ENCODE peak calls at places on chromosomes 6 and 20, in five cellular contexts. U, D, A, F and S are unnamed samples.

GRCh38 chr6:132768051-132768517 is 10.4 kb upstream of the VNN2 start:
- DNase-seq in U (peak), D (no peak), A (no peak), F (peak), S (peak)

GRCh38 chr6:98769546-98769945 is 64.8 kb upstream of the POU3F2 start:
- DNase-seq in U (no peak), D (no peak), A (no peak), F (no peak), S (no peak)

GRCh38 chr20:43438578-43439316 is 18.9 kb upstream of the SRSF6 start:
- DNase-seq in U (no peak), D (no peak), A (no peak), F (no peak), S (no peak)

GRCh38 chr6:82494367-82494766 is 130.8 kb downstream of the TPBG start:
- DNase-seq in U (no peak), D (no peak), A (no peak), F (no peak), S (no peak)

GRCh38 chr20:9635756-9636155 is 121.4 kb downstream of the LAMP5 start:
- DNase-seq in U (no peak), D (no peak), A (no peak), F (no peak), S (no peak)

GRCh38 chr6:43405354-43405753 is 22.0 kb upstream of the ABCC10 start:
- DNase-seq in U (no peak), D (no peak), A (no peak), F (no peak), S (no peak)

GRCh38 chr20:49893242-49894072 is 21.9 kb downstream of the SPATA2 start:
- DNase-seq in U (peak), D (no peak), A (no peak), F (no peak), S (no peak)

GRCh38 chr6:44667668-44668390 is 280.3 kb downstream of the CDC5L start:
- DNase-seq in U (no peak), D (no peak), A (no peak), F (peak), S (no peak)

GRCh38 chr6:123640567-123641187 is 3.9 kb upstream of the TRDN start:
- DNase-seq in U (no peak), D (no peak), A (no peak), F (no peak), S (no peak)

GRCh38 chr6:4928426-4928825 is 75.4 kb downstream of the RPP40 start:
- DNase-seq in U (no peak), D (peak), A (no peak), F (no peak), S (no peak)

GRCh38 chr6:79646006-79646405 is 14.9 kb downstream of the SH3BGRL2 start:
- DNase-seq in U (no peak), D (no peak), A (no peak), F (no peak), S (no peak)

GRCh38 chr6:129835691-129836090 is 25.4 kb downstream of the TMEM244 start:
- DNase-seq in U (no peak), D (no peak), A (no peak), F (no peak), S (no peak)

GRCh38 chr20:63222541-63222940 is 6.6 kb upstream of the YTHDF1 start:
- DNase-seq in U (no peak), D (no peak), A (no peak), F (no peak), S (no peak)

GRCh38 chr20:48957053-48957481 is 35.6 kb downstream of the ARFGEF2 start:
- DNase-seq in U (no peak), D (no peak), A (no peak), F (no peak), S (no peak)

GRCh38 chr6:101477436-101477835 is 83.9 kb downstream of the GRIK2 start:
- DNase-seq in U (no peak), D (no peak), A (no peak), F (no peak), S (no peak)

GRCh38 chr6:12403201-12403826 is 113.2 kb downstream of the EDN1 start:
- DNase-seq in U (peak), D (no peak), A (no peak), F (no peak), S (no peak)